ENCODE peak calls at places on chromosomes 7 and 10, in four cellular contexts. Z is neural progenitor cell, W is right lobe of liver, N is neuronal stem cell. Q is an unnamed sample. For H3K9me3, the result is how much of the 10 kb centered on the place peaks cover.

GRCh38 chr7:148815612-148816011 is 68.5 kb downstream of the EZH2 start:
- DNase-seq in N (no peak), Z (no peak), W (no peak), Q (no peak)

GRCh38 chr10:60666221-60666620 is 112.1 kb upstream of the CDK1 start:
- DNase-seq in W (no peak), Z (no peak), N (no peak), Q (no peak)

GRCh38 chr7:122846591-122846990 is 39.7 kb downstream of the CADPS2 start:
- DNase-seq in N (no peak), W (no peak), Z (no peak), Q (no peak)

GRCh38 chr10:44963772-44964633 is 4.4 kb downstream of the RASSF4 start:
- DNase-seq in Z (peak), N (peak), W (peak), Q (peak)

GRCh38 chr7:36747251-36747968 is 23.1 kb upstream of the AOAH start:
- DNase-seq in N (no peak), W (peak), Z (no peak), Q (peak)

GRCh38 chr7:75617634-75618234 is 121.0 kb downstream of the HIP1 start:
- DNase-seq in N (no peak), W (peak), Z (no peak), Q (no peak)

GRCh38 chr7:157707983-157708720 is 371.3 kb downstream of the DNAJB6 start:
- DNase-seq in W (no peak), N (no peak), Z (no peak), Q (peak)

GRCh38 chr7:17340655-17341054 is 42.2 kb downstream of the AHR start:
- DNase-seq in N (no peak), Z (no peak), W (no peak), Q (no peak)

GRCh38 chr7:25750738-25751529 is 401.1 kb upstream of the NFE2L3 start:
- DNase-seq in N (no peak), Z (no peak), W (no peak), Q (no peak)

GRCh38 chr10:101564490-101564991 is 23.5 kb downstream of the POLL start:
- DNase-seq in W (no peak), N (no peak), Z (no peak), Q (no peak)

GRCh38 chr7:7176421-7177043 is 5.8 kb upstream of the C1GALT1 start:
- DNase-seq in W (no peak), N (peak), Z (peak), Q (no peak)

GRCh38 chr7:77791336-77791735 is 6.9 kb downstream of the TMEM60 start:
- DNase-seq in W (no peak), Z (no peak), N (no peak), Q (no peak)

GRCh38 chr10:4763960-4764428 is 62.0 kb upstream of the AKR1E2 start:
- DNase-seq in N (no peak), Z (no peak), W (no peak), Q (no peak)

GRCh38 chr7:140478361-140479061 is 794 bp downstream of the MKRN1 start:
- DNase-seq in W (peak), Z (peak), N (peak), Q (peak)

GRCh38 chr7:691361-692045 is 35.0 kb upstream of the DNAAF5 start:
- DNase-seq in W (no peak), N (no peak), Z (no peak), Q (peak)

GRCh38 chr10:124917939-124918830 is 23.7 kb upstream of the ZRANB1 start:
- DNase-seq in N (no peak), W (no peak), Z (no peak), Q (no peak)

GRCh38 chr7:75732764-75733630 is 5.7 kb downstream of the HIP1 start:
- DNase-seq in W (no peak), N (no peak), Z (no peak), Q (no peak)

GRCh38 chr10:67815571-67816059 is 22.4 kb downstream of the DNAJC12 start:
- DNase-seq in N (no peak), Z (no peak), W (no peak), Q (no peak)

GRCh38 chr10:21157664-21158063 is 260.6 kb upstream of the NEBL start:
- DNase-seq in W (no peak), Z (no peak), N (no peak), Q (no peak)

GRCh38 chr7:31023877-31024276 is 28.2 kb upstream of the ADCYAP1R1 start:
- DNase-seq in N (no peak), W (no peak), Z (no peak), Q (no peak)

GRCh38 chr10:125022671-125023070 is 80.7 kb downstream of the ZRANB1 start:
- DNase-seq in Z (no peak), N (no peak), W (no peak), Q (no peak)

GRCh38 chr7:47303695-47304453 is 278.0 kb downstream of the TNS3 start:
- DNase-seq in Z (no peak), W (no peak), N (no peak), Q (no peak)

GRCh38 chr10:114349505-114350211 is 54.6 kb downstream of the AFAP1L2 start:
- DNase-seq in N (no peak), Z (peak), W (no peak), Q (no peak)

GRCh38 chr7:149432121-149432691 is 28.7 kb downstream of the ZNF777 start:
- DNase-seq in Z (no peak), N (no peak), W (no peak), Q (no peak)

DNA sequence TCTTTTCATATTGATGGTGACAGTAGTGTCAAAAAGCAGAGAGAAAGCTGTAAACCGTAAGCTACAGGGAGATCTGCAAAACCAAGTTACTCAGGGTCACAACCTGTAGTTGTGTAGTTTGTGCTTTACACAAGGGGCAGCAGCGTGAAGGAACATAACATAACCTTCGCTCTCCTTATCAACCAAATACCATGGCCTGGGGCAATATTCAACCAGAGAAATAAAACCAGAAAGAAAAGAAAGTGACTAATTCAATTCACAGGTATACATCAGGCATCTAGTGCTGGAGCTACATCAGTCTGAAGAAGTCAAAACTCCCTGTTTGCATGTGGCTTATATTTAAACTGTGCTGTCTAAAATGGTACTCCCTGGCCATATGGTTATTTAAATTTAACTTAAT is 224.3 kb downstream of the TWIST1 start:
- DNase-seq in Z (no peak), N (no peak), W (no peak), Q (no peak)
- H3K9me3 ChIP-seq in Z (under half), N (under half), W (under half), Q (under half)

GRCh38 chr7:45973725-45974532 is 52.9 kb upstream of the IGFBP3 start:
- DNase-seq in Z (no peak), W (no peak), N (no peak), Q (no peak)

GRCh38 chr7:45971171-45971570 is 50.1 kb upstream of the IGFBP3 start:
- DNase-seq in N (no peak), Z (no peak), W (no peak), Q (no peak)

GRCh38 chr7:45971661-45972175 is 50.6 kb upstream of the IGFBP3 start:
- DNase-seq in N (no peak), Z (no peak), W (no peak), Q (no peak)

GRCh38 chr7:45974540-45975360 is 53.7 kb upstream of the IGFBP3 start:
- DNase-seq in W (no peak), Z (no peak), N (no peak), Q (no peak)

GRCh38 chr7:45972629-45973312 is 51.7 kb upstream of the IGFBP3 start:
- DNase-seq in N (no peak), W (no peak), Z (no peak), Q (no peak)
- H3K9me3 ChIP-seq in N (under half), W (under half), Z (under half), Q (under half)

GRCh38 chr7:63042730-63043511 is 955.7 kb upstream of the ZNF722 start:
- DNase-seq in W (no peak), Z (no peak), N (no peak), Q (no peak)
- H3K9me3 ChIP-seq in W (under half), Z (half or more), N (under half), Q (under half)

GRCh38 chr10:128498378-128498730 is 372.1 kb upstream of the MKI67 start:
- DNase-seq in W (no peak), Z (no peak), N (no peak), Q (no peak)
- H3K9me3 ChIP-seq in W (under half), Z (under half), N (under half), Q (under half)

DNA sequence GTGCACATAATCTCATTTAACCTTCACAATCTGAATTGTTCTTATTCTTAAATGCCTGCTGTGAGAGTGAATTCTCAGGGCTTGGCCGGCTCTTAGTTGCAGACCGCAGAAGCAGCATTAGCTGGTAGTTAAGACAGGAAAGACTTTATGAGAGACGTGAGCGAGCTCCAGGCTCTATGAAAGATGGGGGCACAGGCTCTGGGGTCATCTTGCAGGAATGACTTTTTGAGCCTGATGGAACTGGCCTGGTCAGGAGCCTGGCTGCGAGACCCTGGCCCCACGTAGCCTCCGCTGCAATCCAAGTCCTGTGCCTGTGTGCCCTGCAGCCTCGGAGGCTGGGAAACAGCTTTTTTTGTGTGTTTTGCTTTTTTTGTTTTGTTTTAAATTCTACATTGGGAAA is 958.8 kb upstream of the ZNF722 start:
- DNase-seq in Z (no peak), N (no peak), W (no peak), Q (no peak)
- H3K9me3 ChIP-seq in Z (half or more), N (under half), W (under half), Q (under half)

GRCh38 chr10:42380926-42381547 is 257.3 kb downstream of the ZNF33B start:
- DNase-seq in N (no peak), W (no peak), Z (no peak), Q (no peak)
- H3K9me3 ChIP-seq in N (under half), W (under half), Z (under half), Q (under half)

GRCh38 chr7:150978136-150978789 is at the start of gene KCNH2:
- DNase-seq in N (peak), Z (peak), W (no peak), Q (no peak)

GRCh38 chr7:150982348-150982747 is 4.2 kb upstream of the KCNH2 start:
- DNase-seq in Z (no peak), W (no peak), N (no peak), Q (no peak)

GRCh38 chr7:150981644-150982043 is 3.5 kb upstream of the KCNH2 start:
- DNase-seq in W (no peak), N (no peak), Z (no peak), Q (no peak)

GRCh38 chr7:150979706-150980390 is 1.7 kb upstream of the KCNH2 start:
- DNase-seq in Z (no peak), N (no peak), W (no peak), Q (no peak)

DNA sequence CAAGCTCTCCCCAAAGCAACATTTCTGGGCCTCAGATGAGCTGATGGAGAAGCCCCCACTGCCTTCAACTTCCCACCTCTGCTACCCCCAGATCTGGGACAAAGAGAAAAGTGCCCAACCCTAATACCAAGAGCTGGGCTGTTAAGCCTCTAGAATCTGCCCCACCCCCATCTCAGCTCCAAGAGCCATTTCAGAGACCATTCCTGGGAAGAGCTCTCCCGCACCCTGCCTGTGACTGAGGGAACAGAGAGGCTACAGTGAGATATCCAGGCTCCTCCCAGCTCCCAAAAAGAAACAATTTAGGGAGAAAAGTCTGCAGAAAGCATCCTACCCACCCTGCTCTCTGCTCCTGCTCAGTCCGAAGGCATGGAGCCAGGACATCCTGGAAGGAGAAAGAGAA is 2.5 kb upstream of the KCNH2 start:
- DNase-seq in Z (peak), W (no peak), N (no peak), Q (no peak)
- H3K9me3 ChIP-seq in Z (under half), W (under half), N (under half), Q (under half)

GRCh38 chr10:131691481-131692090 is 209.2 kb upstream of the PPP2R2D start:
- DNase-seq in W (no peak), N (no peak), Z (no peak), Q (peak)
- H3K9me3 ChIP-seq in W (under half), N (under half), Z (under half), Q (under half)

GRCh38 chr7:10401793-10402192 is 571.9 kb upstream of the PHF14 start:
- DNase-seq in W (no peak), N (no peak), Z (no peak), Q (no peak)
- H3K9me3 ChIP-seq in W (under half), N (under half), Z (under half), Q (under half)